ENCODE peak calls at places on chromosomes 7 and 10, in ten cellular contexts. One of them, this sample, is unnamed.

GRCh38 chr7:128697301-128697905 is 25.3 kb downstream of the GARIN1A start:
- DNase-seq in HTR-8/SVneo: peak; percentile 48
- DNase-seq in left cardiac atrium: peak; percentile 62
- DNase-seq in ovary: no peak
- DNase-seq in heart right ventricle: peak; percentile 40
- DNase-seq in activated T-cell treated with anti-CD3 and anti-CD28 coated beads, Interleukin-2, amount 50 U/mL, for 4 hours: no peak
- DNase-seq in posterior cingulate gyrus: no peak
- DNase-seq in dorsolateral prefrontal cortex: peak; percentile 13
- DNase-seq in mammary epithelial cell: peak; percentile 62
- DNase-seq in M059J: peak; percentile 62
- DNase-seq in this sample: no peak

GRCh38 chr7:131131746-131132431 is 195.8 kb upstream of the MKLN1 start:
- DNase-seq in mammary epithelial cell: no peak
- DNase-seq in dorsolateral prefrontal cortex: no peak
- DNase-seq in heart right ventricle: no peak
- DNase-seq in activated T-cell treated with anti-CD3 and anti-CD28 coated beads, Interleukin-2, amount 50 U/mL, for 4 hours: no peak
- DNase-seq in HTR-8/SVneo: no peak
- DNase-seq in left cardiac atrium: no peak
- DNase-seq in M059J: peak; percentile 61
- DNase-seq in ovary: no peak
- DNase-seq in posterior cingulate gyrus: no peak
- DNase-seq in this sample: no peak

GRCh38 chr7:116736927-116737715 is 65.1 kb downstream of the MET start:
- DNase-seq in mammary epithelial cell: no peak
- DNase-seq in dorsolateral prefrontal cortex: no peak
- DNase-seq in left cardiac atrium: no peak
- DNase-seq in ovary: no peak
- DNase-seq in heart right ventricle: no peak
- DNase-seq in activated T-cell treated with anti-CD3 and anti-CD28 coated beads, Interleukin-2, amount 50 U/mL, for 4 hours: no peak
- DNase-seq in posterior cingulate gyrus: no peak
- DNase-seq in HTR-8/SVneo: no peak
- DNase-seq in M059J: peak; percentile 20
- DNase-seq in this sample: no peak

GRCh38 chr7:137804819-137805218 is 42.0 kb downstream of the DGKI start:
- DNase-seq in activated T-cell treated with anti-CD3 and anti-CD28 coated beads, Interleukin-2, amount 50 U/mL, for 4 hours: no peak
- DNase-seq in posterior cingulate gyrus: no peak
- DNase-seq in ovary: no peak
- DNase-seq in HTR-8/SVneo: no peak
- DNase-seq in left cardiac atrium: no peak
- DNase-seq in M059J: no peak
- DNase-seq in dorsolateral prefrontal cortex: no peak
- DNase-seq in heart right ventricle: no peak
- DNase-seq in mammary epithelial cell: no peak
- DNase-seq in this sample: no peak

GRCh38 chr10:132632851-132633684 is 95.5 kb downstream of the INPP5A start:
- DNase-seq in dorsolateral prefrontal cortex: peak; percentile 71
- DNase-seq in posterior cingulate gyrus: peak; percentile 50
- DNase-seq in activated T-cell treated with anti-CD3 and anti-CD28 coated beads, Interleukin-2, amount 50 U/mL, for 4 hours: no peak
- DNase-seq in ovary: no peak
- DNase-seq in left cardiac atrium: peak; percentile 15
- DNase-seq in HTR-8/SVneo: no peak
- DNase-seq in M059J: peak; percentile 4
- DNase-seq in heart right ventricle: peak; percentile 11
- DNase-seq in mammary epithelial cell: no peak
- DNase-seq in this sample: no peak

GRCh38 chr7:158809596-158809995 is 19.7 kb downstream of the ESYT2 start:
- DNase-seq in posterior cingulate gyrus: no peak
- DNase-seq in dorsolateral prefrontal cortex: no peak
- DNase-seq in M059J: peak; percentile 28
- DNase-seq in mammary epithelial cell: no peak
- DNase-seq in ovary: no peak
- DNase-seq in heart right ventricle: no peak
- DNase-seq in left cardiac atrium: no peak
- DNase-seq in HTR-8/SVneo: no peak
- DNase-seq in activated T-cell treated with anti-CD3 and anti-CD28 coated beads, Interleukin-2, amount 50 U/mL, for 4 hours: no peak
- DNase-seq in this sample: no peak

GRCh38 chr7:135789956-135790355 is 41.3 kb upstream of the FAM180A start:
- DNase-seq in HTR-8/SVneo: no peak
- DNase-seq in activated T-cell treated with anti-CD3 and anti-CD28 coated beads, Interleukin-2, amount 50 U/mL, for 4 hours: no peak
- DNase-seq in left cardiac atrium: no peak
- DNase-seq in heart right ventricle: no peak
- DNase-seq in M059J: no peak
- DNase-seq in dorsolateral prefrontal cortex: no peak
- DNase-seq in ovary: no peak
- DNase-seq in posterior cingulate gyrus: no peak
- DNase-seq in mammary epithelial cell: no peak
- DNase-seq in this sample: no peak

GRCh38 chr10:91796332-91797076 is 1.7 kb upstream of the TNKS2 start:
- DNase-seq in heart right ventricle: peak; percentile 19
- DNase-seq in activated T-cell treated with anti-CD3 and anti-CD28 coated beads, Interleukin-2, amount 50 U/mL, for 4 hours: peak; percentile 39
- DNase-seq in dorsolateral prefrontal cortex: no peak
- DNase-seq in mammary epithelial cell: peak; percentile 40
- DNase-seq in HTR-8/SVneo: no peak
- DNase-seq in ovary: peak; percentile 39
- DNase-seq in posterior cingulate gyrus: no peak
- DNase-seq in M059J: peak; percentile 37
- DNase-seq in left cardiac atrium: no peak
- DNase-seq in this sample: no peak

GRCh38 chr7:46383605-46384004 is 462.5 kb upstream of the IGFBP3 start:
- DNase-seq in mammary epithelial cell: peak; percentile 70
- DNase-seq in HTR-8/SVneo: peak; percentile 15
- DNase-seq in activated T-cell treated with anti-CD3 and anti-CD28 coated beads, Interleukin-2, amount 50 U/mL, for 4 hours: no peak
- DNase-seq in ovary: no peak
- DNase-seq in M059J: peak; percentile 80
- DNase-seq in dorsolateral prefrontal cortex: no peak
- DNase-seq in left cardiac atrium: no peak
- DNase-seq in posterior cingulate gyrus: no peak
- DNase-seq in heart right ventricle: no peak
- DNase-seq in this sample: no peak

This sample was measured in COLO829.